ENCODE peak calls at places on chromosomes 3 and 15, in eight cellular contexts. O, T, V, H, P, Q, B and A are unnamed samples.

GRCh38 chr15:90184119-90184785 is 16.9 kb upstream of the SEMA4B start:
- DNase-seq in O (peak; percentile 73), T (no peak), V (peak; percentile 89), H (peak; percentile 76), P (peak; percentile 13), Q (peak; percentile 71), B (peak; percentile 91), A (no peak)

GRCh38 chr15:69979783-69980182 is 117.9 kb downstream of the TLE3 start:
- DNase-seq in O (no peak), T (no peak), V (no peak), H (no peak), P (no peak), Q (no peak), B (no peak), A (no peak)

GRCh38 chr15:39756806-39757522 is 25.7 kb downstream of the FSIP1 start:
- DNase-seq in O (no peak), T (peak; percentile 85), V (no peak), H (peak; percentile 16), P (peak; percentile 59), Q (peak; percentile 47), B (no peak), A (peak; percentile 27)

GRCh38 chr3:10932596-10932995 is 60.0 kb upstream of the SLC6A1 start:
- DNase-seq in O (no peak), T (no peak), V (no peak), H (no peak), P (no peak), Q (no peak), B (no peak), A (no peak)

GRCh38 chr3:37456270-37456708 is 281.9 kb upstream of the LRRFIP2 start:
- DNase-seq in O (no peak), T (no peak), V (peak; percentile 63), H (peak; percentile 92), P (no peak), Q (no peak), B (peak; percentile 93), A (peak; percentile 5)

GRCh38 chr3:48436855-48437254 is 3.1 kb downstream of the CCDC51 start:
- DNase-seq in O (no peak), T (no peak), V (no peak), H (no peak), P (peak; percentile 5), Q (no peak), B (no peak), A (no peak)

GRCh38 chr3:157836022-157836421 is 270.2 kb downstream of the SHOX2 start:
- DNase-seq in O (no peak), T (no peak), V (no peak), H (no peak), P (no peak), Q (no peak), B (no peak), A (no peak)

GRCh38 chr15:91099616-91100560 is at the start of gene SV2B:
- DNase-seq in O (no peak), T (peak; percentile 83), V (no peak), H (peak; percentile 38), P (peak; percentile 40), Q (no peak), B (no peak), A (no peak)

GRCh38 chr15:89381888-89382287 is 47.3 kb upstream of the POLG start:
- DNase-seq in O (no peak), T (no peak), V (no peak), H (no peak), P (no peak), Q (no peak), B (no peak), A (no peak)

GRCh38 chr3:43435706-43436105 is 149.4 kb downstream of the SNRK start:
- DNase-seq in O (no peak), T (no peak), V (no peak), H (no peak), P (no peak), Q (no peak), B (no peak), A (no peak)

GRCh38 chr3:133874344-133874743 is 21.3 kb downstream of the RAB6B start:
- DNase-seq in O (no peak), T (no peak), V (no peak), H (no peak), P (no peak), Q (no peak), B (no peak), A (no peak)

GRCh38 chr3:172082269-172082668 is 42.9 kb downstream of the FNDC3B start:
- DNase-seq in O (peak; percentile 21), T (no peak), V (no peak), H (peak; percentile 44), P (no peak), Q (no peak), B (peak; percentile 48), A (peak; percentile 66)

GRCh38 chr3:157513585-157513984 is 10.4 kb upstream of the VEPH1 start:
- DNase-seq in O (no peak), T (no peak), V (no peak), H (no peak), P (no peak), Q (no peak), B (no peak), A (no peak)

GRCh38 chr3:179266701-179267211 is 15.8 kb upstream of the KCNMB3 start:
- DNase-seq in O (no peak), T (no peak), V (no peak), H (peak; percentile 53), P (no peak), Q (no peak), B (no peak), A (no peak)
- H3K4me3 ChIP-seq in O (no peak overlapping the region), T (no peak overlapping the region), V (no peak overlapping the region), H (no peak overlapping the region), P (no peak overlapping the region), Q (no peak overlapping the region), B (peak overlapping the region; percentile 34), A (no peak overlapping the region)

DNA sequence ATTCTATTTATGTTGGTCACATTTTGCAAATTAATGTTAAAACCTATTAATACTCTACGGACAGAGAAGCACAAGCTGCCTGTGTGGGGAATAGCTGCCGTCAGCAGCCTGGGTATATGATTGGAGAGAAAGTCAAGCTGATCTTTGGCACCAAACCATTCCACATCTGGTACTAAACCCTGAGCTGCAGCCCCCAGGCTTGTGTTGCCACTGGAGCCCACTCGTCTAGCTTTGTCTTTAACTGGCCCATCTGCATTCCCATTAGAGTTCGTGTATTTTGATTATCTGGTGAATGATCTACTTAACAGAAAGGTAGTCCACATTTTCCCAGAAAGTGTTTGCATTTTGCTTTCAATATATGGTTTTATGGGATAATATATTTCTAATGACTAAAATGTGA is 5.4 kb downstream of the NDUFB4 start:
- DNase-seq in O (no peak), T (no peak), V (no peak), H (no peak), P (no peak), Q (no peak), B (no peak), A (no peak)
- H3K27me3 ChIP-seq in O (no peaks in the 10 kb centered on the region), T (no peaks in the 10 kb centered on the region), V (no peaks in the 10 kb centered on the region), H (no peaks in the 10 kb centered on the region), P (no peaks in the 10 kb centered on the region), Q (no peaks in the 10 kb centered on the region), B (no peaks in the 10 kb centered on the region), A (no peaks in the 10 kb centered on the region)

GRCh38 chr3:107660316-107660976 is 137.7 kb downstream of the BBX start:
- DNase-seq in O (no peak), T (peak; percentile 32), V (no peak), H (no peak), P (no peak), Q (peak; percentile 19), B (no peak), A (peak; percentile 43)
- H3K4me1 ChIP-seq in O (peaks cover 8% of the 10 kb centered on the region), T (peaks cover 16% of the 10 kb centered on the region), V (no peaks in the 10 kb centered on the region), H (peaks cover 7% of the 10 kb centered on the region), P (peaks cover 21% of the 10 kb centered on the region), Q (no peaks in the 10 kb centered on the region), B (peaks cover 25% of the 10 kb centered on the region), A (no peaks in the 10 kb centered on the region)

DNA sequence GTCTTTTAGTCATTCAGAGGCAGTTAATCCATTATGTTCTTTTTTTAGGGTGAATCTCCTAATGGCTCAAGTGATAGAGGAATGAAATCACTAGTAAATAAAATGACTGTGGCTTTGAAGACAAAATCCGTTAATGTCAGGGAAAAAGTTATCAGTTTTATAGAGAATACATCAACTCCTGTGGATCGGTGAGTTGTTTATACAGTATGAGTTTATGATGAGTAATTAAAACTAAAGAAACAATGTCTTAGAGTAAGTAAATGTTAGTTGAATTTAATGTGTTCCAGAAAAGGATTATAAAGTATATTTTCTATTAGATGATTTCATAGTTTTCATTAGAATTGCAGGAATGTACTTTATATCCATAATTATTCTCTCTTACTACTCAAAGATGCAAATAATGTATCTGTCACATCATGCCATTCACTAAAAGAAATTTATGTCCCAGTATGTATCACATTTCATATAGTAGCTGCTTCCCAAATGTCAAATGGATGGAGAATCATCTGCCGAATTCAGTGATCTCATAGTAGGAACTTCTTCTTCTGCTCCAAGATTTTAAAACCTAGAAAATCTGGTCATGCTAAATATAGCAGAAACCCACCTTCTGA is 24.1 kb upstream of the NIT2 start:
- DNase-seq in O (no peak), T (no peak), V (no peak), H (no peak), P (no peak), Q (no peak), B (no peak), A (no peak)
- H3K4me3 ChIP-seq in O (no peak overlapping the region), T (no peak overlapping the region), V (no peak overlapping the region), H (no peak overlapping the region), P (no peak overlapping the region), Q (no peak overlapping the region), B (no peak overlapping the region), A (no peak overlapping the region)

DNA sequence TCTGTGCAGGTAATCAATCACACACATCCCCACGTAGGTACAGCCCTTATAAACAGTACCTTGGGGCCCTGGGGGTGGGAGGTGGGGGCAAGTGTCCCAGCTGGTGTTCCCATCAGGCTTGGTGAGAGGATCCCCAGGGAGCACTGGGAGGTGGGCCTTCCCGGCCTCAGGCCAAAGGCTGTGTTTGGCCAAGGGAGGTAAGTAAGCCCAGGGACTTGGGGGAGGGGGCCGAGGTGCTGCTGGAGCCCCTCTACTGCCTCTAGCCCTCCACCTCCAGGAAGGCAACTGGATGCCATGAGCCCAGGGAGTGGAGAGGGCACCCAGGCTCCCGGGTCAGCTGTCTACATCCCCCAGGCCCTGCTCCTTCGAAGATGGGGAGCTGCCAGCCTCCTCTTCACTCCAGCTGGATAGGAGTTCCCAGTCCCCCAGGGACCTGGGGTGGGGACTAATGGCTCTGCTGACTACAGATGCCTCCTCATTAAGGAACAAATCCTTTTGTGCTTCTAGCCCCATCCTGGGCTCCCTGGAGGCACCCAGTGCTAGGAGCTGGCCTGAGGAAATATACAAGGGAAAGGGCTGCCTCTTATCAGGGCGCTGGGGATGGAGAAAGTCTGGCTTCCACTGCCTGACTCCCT is 33.1 kb downstream of the RNU5B-1 start:
- DNase-seq in O (no peak), T (no peak), V (no peak), H (no peak), P (peak; percentile 77), Q (no peak), B (no peak), A (no peak)
- H3K27me3 ChIP-seq in O (no peaks in the 10 kb centered on the region), T (no peaks in the 10 kb centered on the region), V (no peaks in the 10 kb centered on the region), H (no peaks in the 10 kb centered on the region), P (no peaks in the 10 kb centered on the region), Q (no peaks in the 10 kb centered on the region), B (no peaks in the 10 kb centered on the region), A (no peaks in the 10 kb centered on the region)